ENCODE peak calls at places on chromosomes 4 and X, in eight cellular contexts. H is GM13976; G is psoas muscle; M is GM12878; A is glutamatergic neuron; L is CD8-positive, alpha-beta T cell; D is ascending aorta; N is progenitor cell of endocrine pancreas. J is an unnamed sample.

GRCh38 chrX:83508526-83509245 is 596 bp downstream of the POU3F4 start:
- DNase-seq in L (no peak), H (no peak), M (no peak), N (no peak), D (no peak), A (peak; percentile 16), G (no peak), J (no peak)

GRCh38 chrX:131792356-131792749 is 230.7 kb upstream of the STK26 start:
- DNase-seq in M (peak; percentile 98), N (no peak), D (peak; percentile 72), L (no peak), H (no peak), G (peak; percentile 91), A (no peak), J (no peak)

GRCh38 chr4:87445964-87446363 is 23.6 kb downstream of the NUDT9 start:
- DNase-seq in N (no peak), H (no peak), M (no peak), A (no peak), D (no peak), L (no peak), G (no peak), J (no peak)

GRCh38 chr4:169115897-169116254 is 105.8 kb upstream of the CBR4 start:
- DNase-seq in D (no peak), M (no peak), N (no peak), L (no peak), A (no peak), G (no peak), H (no peak), J (no peak)

GRCh38 chrX:54076903-54077302 is 32.6 kb upstream of the PHF8 start:
- DNase-seq in G (no peak), D (no peak), A (no peak), N (no peak), H (no peak), L (no peak), M (no peak), J (no peak)

GRCh38 chrX:41559662-41560061 is 112.5 kb downstream of the NYX start:
- DNase-seq in H (no peak), A (no peak), L (peak; percentile 10), N (no peak), M (no peak), G (no peak), D (no peak), J (no peak)

GRCh38 chrX:150774798-150775568 is 81.8 kb downstream of the MTMR1 start:
- DNase-seq in M (no peak), L (no peak), A (no peak), D (no peak), G (no peak), H (no peak), N (no peak), J (no peak)

GRCh38 chr4:8202526-8203375 is 3.7 kb downstream of the SH3TC1 start:
- DNase-seq in A (no peak), H (peak; percentile 57), M (no peak), D (no peak), L (no peak), N (no peak), G (no peak), J (no peak)

GRCh38 chr4:1246901-1247810 is 1.8 kb downstream of the CTBP1 start:
- DNase-seq in M (no peak), D (no peak), L (no peak), H (peak; percentile 74), N (peak; percentile 7), A (peak; percentile 55), G (peak; percentile 60), J (peak; percentile 24)

GRCh38 chr4:20383969-20384368 is 132.3 kb downstream of the SLIT2 start:
- DNase-seq in G (no peak), D (no peak), N (no peak), L (no peak), A (no peak), H (no peak), M (no peak), J (no peak)

GRCh38 chrX:2628751-2629315 is 62.3 kb upstream of the CD99 start:
- DNase-seq in L (no peak), M (no peak), A (no peak), N (no peak), G (no peak), H (no peak), D (no peak), J (no peak)

GRCh38 chr4:151215295-151215694 is 61.7 kb upstream of the PRSS48 start:
- DNase-seq in M (no peak), L (no peak), N (no peak), H (no peak), A (no peak), G (no peak), D (no peak), J (no peak)

GRCh38 chr4:156898373-156899117 is 73.1 kb downstream of the PDGFC start:
- DNase-seq in G (no peak), A (no peak), H (no peak), L (no peak), M (no peak), N (no peak), D (no peak), J (no peak)

GRCh38 chr4:27716693-27717505 is 856.3 kb downstream of the STIM2 start:
- DNase-seq in G (no peak), D (no peak), M (no peak), H (no peak), L (no peak), N (no peak), A (no peak), J (no peak)
- TF ChIP-seq CTCF in G (no peak), D (no peak), M (no peak), H (no peak), L (no peak), N (no peak), A (no peak), J (no peak)

GRCh38 chr4:101188906-101189305 is 158.4 kb downstream of the PPP3CA start:
- DNase-seq in M (no peak), N (no peak), A (no peak), G (no peak), H (no peak), L (no peak), D (no peak), J (no peak)

GRCh38 chr4:101191302-101192098 is 155.8 kb downstream of the PPP3CA start:
- DNase-seq in D (peak; percentile 15), G (peak; percentile 79), A (peak; percentile 23), N (no peak), L (no peak), H (no peak), M (no peak), J (no peak)

GRCh38 chr4:101186558-101187184 is 160.7 kb downstream of the PPP3CA start:
- DNase-seq in L (no peak), H (no peak), N (no peak), M (no peak), G (no peak), A (no peak), D (no peak), J (no peak)

GRCh38 chr4:101184668-101185067 is 162.7 kb downstream of the PPP3CA start:
- DNase-seq in M (no peak), H (no peak), N (no peak), L (no peak), G (no peak), A (no peak), D (no peak), J (no peak)

DNA sequence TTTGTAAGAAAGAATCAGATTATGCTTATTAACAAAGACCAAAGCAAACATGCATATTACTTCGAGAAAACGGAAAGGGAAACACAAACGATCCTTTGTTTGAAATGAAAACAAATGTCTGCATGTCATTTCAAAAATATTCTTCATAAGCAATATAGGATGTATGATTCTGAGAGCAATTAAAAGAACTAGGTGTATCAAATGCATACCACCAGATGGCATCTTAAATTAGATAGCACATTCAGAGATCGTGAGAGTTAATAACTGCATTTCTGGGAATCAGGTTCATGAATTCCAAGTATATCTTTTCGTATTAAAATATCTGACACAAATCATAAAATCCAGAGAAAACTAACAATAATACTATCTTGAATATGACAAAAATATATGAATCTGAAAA is 159.5 kb downstream of the PPP3CA start:
- DNase-seq in G (no peak), M (no peak), L (no peak), N (no peak), A (no peak), D (no peak), H (no peak), J (no peak)
- TF ChIP-seq CTCF in G (peak; percentile 44), M (peak; percentile 4), L (peak; percentile 47), N (no peak), A (no peak), D (no peak), H (no peak), J (peak; percentile 41)

GRCh38 chr4:115871596-115871995 is 758.2 kb upstream of the NDST4 start:
- DNase-seq in G (no peak), M (no peak), D (no peak), L (no peak), A (no peak), H (no peak), N (no peak), J (no peak)

GRCh38 chr4:115873048-115873447 is 759.6 kb upstream of the NDST4 start:
- DNase-seq in L (no peak), N (no peak), D (no peak), H (no peak), A (no peak), M (no peak), G (no peak), J (no peak)
- TF ChIP-seq CTCF in L (no peak), N (no peak), D (no peak), H (no peak), A (no peak), M (no peak), G (no peak), J (no peak)

GRCh38 chrX:71823391-71824057 is 60.4 kb downstream of the CXorf49B start:
- DNase-seq in H (no peak), D (no peak), L (no peak), M (no peak), N (no peak), G (no peak), A (no peak), J (no peak)

DNA sequence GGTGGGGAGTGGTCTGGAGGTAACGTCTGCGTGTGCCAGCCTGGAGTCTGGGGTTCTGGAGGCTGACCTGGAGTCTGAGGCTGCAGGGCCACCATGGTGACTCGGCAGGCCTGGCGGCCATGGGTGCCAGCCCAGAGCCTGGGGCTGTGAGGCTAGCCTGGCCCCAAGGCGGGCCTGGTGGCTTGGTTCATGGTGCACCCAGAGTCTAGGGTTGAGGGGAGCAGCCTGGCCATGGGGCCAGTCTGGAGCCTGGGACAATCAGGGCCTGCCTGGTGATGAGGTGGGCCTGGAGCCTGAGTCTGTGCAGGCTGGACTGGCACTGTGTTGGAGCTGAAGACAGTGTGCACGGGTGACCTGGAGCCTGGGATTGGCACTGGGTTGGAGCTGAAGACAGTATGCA is 64.9 kb downstream of the CXorf49B start:
- DNase-seq in N (no peak), L (no peak), G (no peak), D (no peak), A (no peak), M (no peak), H (no peak), J (no peak)
- TF ChIP-seq CTCF in N (no peak), L (no peak), G (no peak), D (no peak), A (no peak), M (no peak), H (no peak), J (no peak)